ENCODE peak calls at places on chromosome 14, in four cellular contexts. N is neuronal stem cell, O is H1, E is IMR-90. X is an unnamed sample.

GRCh38 chr14:34301107-34301734 is 160.8 kb downstream of the SPTSSA start:
- DNase-seq in N (peak; percentile 52), O (no peak), E (peak; percentile 12), X (peak; percentile 85)

GRCh38 chr14:44979740-44980346 is 17.9 kb downstream of the TOGARAM1 start:
- DNase-seq in O (no peak), N (no peak), E (no peak), X (no peak)

GRCh38 chr14:23899788-23900187 is 53.8 kb upstream of the DHRS4 start:
- DNase-seq in E (no peak), N (no peak), O (no peak), X (no peak)

GRCh38 chr14:23562822-23563472 is 4.6 kb downstream of the AP1G2 start:
- DNase-seq in E (peak; percentile 40), O (no peak), N (no peak), X (no peak)

GRCh38 chr14:85584481-85584880 is 54.5 kb downstream of the FLRT2 start:
- DNase-seq in E (no peak), O (no peak), N (no peak), X (no peak)

GRCh38 chr14:39426605-39427004 is 5.6 kb downstream of the FBXO33 start:
- DNase-seq in E (peak; percentile 59), O (no peak), N (no peak), X (peak; percentile 12)

GRCh38 chr14:24171422-24172260 is at the start of gene REC8:
- DNase-seq in E (no peak), N (peak; percentile 94), O (peak; percentile 97), X (no peak)

GRCh38 chr14:65035049-65035448 is 48.4 kb downstream of the FNTB start:
- DNase-seq in N (no peak), O (no peak), E (no peak), X (no peak)

GRCh38 chr14:64942531-64943111 is at the start of gene GPX2:
- DNase-seq in O (no peak), N (no peak), E (no peak), X (no peak)

GRCh38 chr14:103111297-103111981 is 11.8 kb upstream of the TNFAIP2 start:
- DNase-seq in E (no peak), N (no peak), O (no peak), X (no peak)

GRCh38 chr14:77109656-77110055 is 11.6 kb downstream of the CIPC start:
- DNase-seq in O (no peak), N (no peak), E (no peak), X (no peak)

GRCh38 chr14:38143651-38144505 is 63.8 kb upstream of the SSTR1 start:
- DNase-seq in E (peak; percentile 92), N (no peak), O (no peak), X (no peak)

GRCh38 chr14:99690636-99691035 is 6.5 kb downstream of the CYP46A1 start:
- DNase-seq in O (no peak), N (no peak), E (no peak), X (no peak)

GRCh38 chr14:93068721-93069120 is 47.0 kb downstream of the ITPK1 start:
- DNase-seq in N (no peak), E (no peak), O (no peak), X (no peak)

GRCh38 chr14:29587761-29588160 is 339.9 kb downstream of the PRKD1 start:
- DNase-seq in E (no peak), O (no peak), N (no peak), X (no peak)

GRCh38 chr14:67623114-67623513 is 3.4 kb downstream of the ARG2 start:
- DNase-seq in N (no peak), E (no peak), O (no peak), X (peak; percentile 44)

DNA sequence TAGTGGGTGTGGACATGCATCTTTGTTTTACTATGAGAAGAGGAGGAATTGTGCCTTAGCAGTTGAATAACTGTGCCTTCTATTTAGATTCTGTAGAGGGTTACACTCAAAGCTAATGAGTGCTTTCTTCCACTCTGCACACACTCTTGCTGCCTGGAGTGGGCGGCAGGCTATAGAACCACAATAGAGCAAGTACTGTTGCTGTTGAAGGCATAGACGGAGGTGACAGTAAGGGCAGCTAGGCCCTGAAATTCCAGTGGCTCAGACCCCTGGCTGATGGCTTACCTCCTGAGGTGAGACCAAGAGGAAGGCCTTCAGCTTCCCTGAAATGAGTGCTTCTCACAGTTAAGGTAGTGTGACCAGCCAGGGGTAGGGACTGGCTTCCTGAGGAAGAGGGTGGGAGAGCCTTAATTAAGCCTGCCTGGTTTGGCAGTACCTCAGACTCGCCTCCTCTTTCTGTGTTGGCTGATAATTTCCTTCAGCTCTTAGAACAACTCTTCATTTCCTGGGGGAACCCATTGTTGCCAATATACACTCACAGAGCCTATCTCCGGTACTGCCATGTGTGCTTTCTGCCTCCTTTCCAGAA is 24.7 kb downstream of the SUSD6 start:
- DNase-seq in O (no peak), E (no peak), N (no peak), X (no peak)
- H3K14ac ChIP-seq in O (no peak overlapping the region), E (peak overlapping the region; percentile 60), N (no peak overlapping the region), X (no peak overlapping the region)

GRCh38 chr14:91387996-91388395 is 29.6 kb downstream of the CCDC88C start:
- DNase-seq in O (no peak), N (no peak), E (no peak), X (no peak)
- H3K14ac ChIP-seq in O (no peak overlapping the region), N (no peak overlapping the region), E (no peak overlapping the region), X (no peak overlapping the region)

DNA sequence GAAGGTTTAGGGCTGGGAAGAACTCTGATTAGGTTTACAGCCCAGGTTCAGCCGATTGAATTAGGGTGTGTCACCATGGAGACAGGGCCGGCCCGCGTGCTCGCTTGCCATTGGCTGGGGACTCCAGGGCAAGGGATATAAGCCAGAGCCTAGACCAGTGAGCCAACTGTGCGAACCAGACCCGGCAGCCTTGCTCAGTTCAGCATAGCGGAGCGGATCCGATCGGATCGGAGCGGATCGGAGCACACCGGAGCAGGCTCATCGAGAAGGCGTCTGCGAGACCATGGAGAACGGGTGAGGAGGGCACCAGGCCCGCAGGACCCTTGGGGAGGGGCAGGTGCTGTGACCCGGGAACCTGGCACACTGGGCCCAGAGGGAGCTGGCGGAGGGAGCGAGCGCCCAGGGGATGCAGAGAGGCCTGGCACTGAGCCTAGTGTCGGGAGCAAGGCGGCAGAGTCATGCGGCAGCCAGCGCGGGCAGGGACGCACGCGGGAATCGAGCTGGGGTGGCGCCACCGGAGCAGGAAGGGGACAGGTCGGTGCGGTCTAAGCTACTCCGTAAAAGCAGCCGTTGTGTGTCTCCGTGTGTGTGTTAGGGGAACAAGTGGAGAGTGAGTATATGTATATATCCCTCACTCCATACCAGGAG is at the start of gene PNP:
- DNase-seq in N (peak; percentile 87), O (peak; percentile 78), E (peak; percentile 85), X (peak; percentile 85)
- H3K14ac ChIP-seq in N (no peak within 1 kb of the TSS), O (peak within 1 kb of the TSS; percentile 24), E (peak within 1 kb of the TSS; percentile 71), X (peak within 1 kb of the TSS; percentile 14)

GRCh38 chr14:88476825-88477224 is 78.0 kb downstream of the PTPN21 start:
- DNase-seq in O (no peak), E (no peak), N (no peak), X (no peak)
- H3K14ac ChIP-seq in O (no peak overlapping the region), E (peak overlapping the region; percentile 48), N (no peak overlapping the region), X (no peak overlapping the region)

GRCh38 chr14:75459099-75459741 is 31.4 kb downstream of the JDP2 start:
- DNase-seq in O (no peak), N (no peak), E (no peak), X (no peak)
- H3K14ac ChIP-seq in O (no peak overlapping the region), N (no peak overlapping the region), E (no peak overlapping the region), X (no peak overlapping the region)

GRCh38 chr14:50310445-50310844 is 1.6 kb downstream of the L2HGDH start:
- DNase-seq in E (no peak), O (no peak), N (no peak), X (no peak)

GRCh38 chr14:50311974-50312733 is at the start of the genes DMAC2L and L2HGDH:
- DNase-seq in O (peak; percentile 84), N (peak; percentile 94), E (peak; percentile 84), X (peak; percentile 93)

GRCh38 chr14:50308363-50308762 is 3.7 kb downstream of the L2HGDH start:
- DNase-seq in O (no peak), E (peak; percentile 34), N (no peak), X (no peak)

GRCh38 chr14:50311337-50311973 is 574 bp downstream of the L2HGDH start:
- DNase-seq in E (no peak), N (peak; percentile 45), O (no peak), X (no peak)

DNA sequence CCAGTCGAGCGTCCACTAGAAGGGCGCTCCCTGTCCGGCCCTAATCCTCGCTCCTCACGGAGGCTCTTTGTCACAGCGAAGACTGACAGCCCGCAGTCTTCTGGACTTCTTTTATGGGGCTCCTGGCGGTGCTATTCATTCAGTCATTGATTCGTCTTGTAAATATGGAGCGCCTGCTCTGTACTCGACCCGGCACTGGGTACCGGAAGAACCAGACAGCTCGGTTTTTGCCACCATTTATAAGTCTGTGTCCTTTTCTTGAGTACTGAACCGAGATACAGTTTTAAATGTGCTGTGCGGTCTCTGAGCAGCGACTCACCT is 570 bp downstream of the DMAC2L start:
- DNase-seq in N (no peak), E (no peak), O (no peak), X (peak; percentile 37)
- H3K14ac ChIP-seq in N (no peak overlapping the region), E (peak overlapping the region; percentile 74), O (no peak overlapping the region), X (peak overlapping the region; percentile 91)